ENCODE peak calls at places on chromosome 6, in five cellular contexts. Q, J, Y, K and T are unnamed samples.
A peak's percentile ranks its signal among the peaks of the same experiment; 100 is the strongest.

GRCh38 chr6:82878812-82879211 is 186.8 kb downstream of the UBE3D start:
- DNase-seq in Q (no peak), J (no peak), K (peak; percentile 76), Y (no peak), T (peak; percentile 28)

GRCh38 chr6:14612016-14612415 is 494.4 kb downstream of the CD83 start:
- DNase-seq in K (peak; percentile 79), Y (no peak), J (no peak), Q (no peak), T (no peak)

GRCh38 chr6:20652691-20653479 is 118.6 kb downstream of the CDKAL1 start:
- DNase-seq in J (no peak), Y (no peak), K (peak; percentile 43), Q (no peak), T (no peak)

GRCh38 chr6:82525775-82526515 is 162.3 kb downstream of the TPBG start:
- DNase-seq in J (no peak), K (no peak), Q (no peak), Y (no peak), T (no peak)

GRCh38 chr6:152635949-152636674 is 1.1 kb downstream of the SYNE1 start:
- DNase-seq in J (peak; percentile 4), K (peak; percentile 51), Q (no peak), Y (no peak), T (no peak)

GRCh38 chr6:26157150-26157837 is 70.1 kb downstream of the HFE start:
- DNase-seq in Q (no peak), J (no peak), K (peak; percentile 64), Y (no peak), T (no peak)

GRCh38 chr6:162273986-162274385 is 453.6 kb downstream of the PRKN start:
- DNase-seq in J (no peak), K (no peak), Y (no peak), Q (no peak), T (no peak)

GRCh38 chr6:43687437-43688347 is at the start of gene MRPS18A:
- DNase-seq in Q (no peak), K (peak; percentile 80), J (peak; percentile 78), Y (peak; percentile 87), T (no peak)

GRCh38 chr6:57222684-57223077 is 574 bp upstream of the RAB23 start:
- DNase-seq in J (no peak), K (no peak), Q (no peak), Y (no peak), T (no peak)

GRCh38 chr6:84403545-84403944 is 176.1 kb upstream of the CEP162 start:
- DNase-seq in Y (no peak), J (no peak), K (no peak), Q (no peak), T (no peak)

GRCh38 chr6:42417641-42418112 is 34.0 kb downstream of the TRERF1 start:
- DNase-seq in K (no peak), Q (no peak), Y (no peak), J (no peak), T (no peak)

GRCh38 chr6:84967389-84967788 is 203.0 kb upstream of the TBX18 start:
- DNase-seq in J (no peak), Y (peak; percentile 3), Q (no peak), K (peak; percentile 15), T (no peak)

GRCh38 chr6:170276369-170277057 is 14.4 kb downstream of the DLL1 start:
- DNase-seq in Y (no peak), J (no peak), K (no peak), Q (no peak), T (no peak)

GRCh38 chr6:12420626-12421025 is 130.5 kb downstream of the EDN1 start:
- DNase-seq in Y (no peak), Q (peak; percentile 36), J (no peak), K (peak; percentile 25), T (no peak)

GRCh38 chr6:98324406-98324930 is 509.9 kb upstream of the POU3F2 start:
- DNase-seq in K (no peak), Q (no peak), Y (no peak), J (no peak), T (no peak)

GRCh38 chr6:104409913-104410312 is 449.8 kb downstream of the HACE1 start:
- DNase-seq in Q (no peak), J (no peak), Y (no peak), K (no peak), T (peak; percentile 6)

GRCh38 chr6:28895131-28895812 is 28.5 kb downstream of the TRIM27 start:
- DNase-seq in K (peak; percentile 95), J (peak; percentile 93), Q (peak; percentile 75), Y (peak; percentile 92), T (peak; percentile 87)

DNA sequence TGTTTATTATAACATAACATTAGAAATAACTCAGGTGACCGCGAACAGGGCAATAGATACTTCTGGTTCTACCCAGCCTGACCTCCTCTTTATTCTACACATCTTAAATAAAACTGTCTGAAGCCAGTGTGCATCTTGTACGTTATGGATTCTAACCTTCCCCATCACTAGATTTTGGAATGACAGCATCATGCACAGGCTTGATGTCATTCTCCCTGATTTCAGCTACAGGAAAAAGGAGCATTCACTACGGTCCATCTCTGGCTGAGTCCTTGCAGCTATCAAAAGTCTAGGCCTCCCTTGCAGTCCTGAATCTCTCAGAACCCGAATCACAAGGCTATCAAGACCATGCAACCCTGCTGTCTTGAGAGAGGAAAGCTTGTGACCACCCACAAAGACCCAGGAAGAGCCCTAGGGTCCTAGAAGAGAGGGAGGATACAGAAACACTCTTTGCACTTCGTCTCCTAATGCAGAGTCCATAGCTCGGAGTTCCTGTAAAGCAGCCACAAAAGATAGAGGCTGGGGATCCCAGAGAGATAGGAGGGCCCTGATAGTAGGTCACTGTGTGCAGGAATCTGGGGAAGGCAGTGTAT is 845 bp downstream of the HLA-DPA1 start:
- DNase-seq in K (no peak), J (no peak), Y (no peak), Q (no peak), T (no peak)
- H3K4me3 ChIP-seq in K (no peak overlapping the region), J (no peak overlapping the region), Y (no peak overlapping the region), Q (no peak overlapping the region), T (no peak overlapping the region)

DNA sequence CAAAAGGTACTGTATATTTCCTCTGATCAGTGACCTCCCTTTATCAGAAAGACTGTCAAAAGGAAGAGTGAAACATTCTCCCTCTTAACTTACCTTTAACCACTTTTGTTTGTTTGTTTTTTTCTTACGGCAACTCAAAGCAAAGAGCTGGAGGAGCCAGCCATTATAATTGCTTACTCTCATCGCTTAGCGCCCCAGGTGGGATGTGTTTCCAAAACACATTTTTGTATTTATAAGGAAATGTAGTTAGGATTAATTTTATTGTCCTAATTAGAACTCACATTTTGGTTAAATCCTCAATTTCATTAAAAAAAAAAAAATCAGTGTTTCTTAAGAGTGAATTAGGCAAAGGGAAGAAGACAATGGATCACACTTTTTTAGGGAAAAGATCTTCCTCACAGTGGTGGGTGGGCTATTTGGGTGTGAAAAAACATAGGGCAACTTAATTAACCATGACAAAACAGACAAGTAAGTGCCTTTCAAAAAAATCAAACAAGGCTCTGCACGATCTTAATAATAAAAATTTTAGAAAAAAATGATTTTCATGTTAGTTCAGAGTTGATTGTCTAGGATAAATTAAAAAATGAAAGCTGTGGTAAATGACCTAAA is 1.2 kb upstream of the PHACTR2 start:
- DNase-seq in Q (no peak), K (no peak), J (no peak), Y (no peak), T (no peak)
- H3K4me3 ChIP-seq in Q (no peak overlapping the region), K (no peak overlapping the region), J (no peak overlapping the region), Y (no peak overlapping the region), T (no peak overlapping the region)

DNA sequence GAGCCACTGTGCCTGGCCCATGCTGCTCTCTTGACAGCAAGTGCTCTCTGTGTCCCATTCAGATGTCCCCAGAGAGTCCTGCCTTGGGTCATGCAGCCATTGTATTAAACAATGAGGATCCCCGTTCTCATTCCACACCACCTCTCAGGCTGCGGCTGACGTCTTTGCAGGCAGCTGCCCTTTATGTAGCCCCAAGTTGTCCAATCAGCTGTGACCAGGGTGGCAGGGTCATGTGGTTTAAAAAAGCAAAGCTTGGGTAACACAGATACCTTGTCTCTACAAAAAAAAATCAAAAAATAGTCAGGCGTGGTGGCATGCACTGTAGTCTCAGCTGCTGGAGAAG is 13.2 kb downstream of the GCNT2 start:
- DNase-seq in J (no peak), K (no peak), Q (no peak), Y (no peak), T (no peak)
- H3K4me3 ChIP-seq in J (no peak overlapping the region), K (no peak overlapping the region), Q (no peak overlapping the region), Y (no peak overlapping the region), T (no peak overlapping the region)

GRCh38 chr6:4017058-4017457 is 61.9 kb downstream of the FAM217A start:
- DNase-seq in Q (no peak), J (no peak), K (no peak), Y (no peak), T (no peak)
- H3K4me3 ChIP-seq in Q (peak overlapping the region; percentile 93), J (peak overlapping the region; percentile 62), K (peak overlapping the region; percentile 72), Y (peak overlapping the region; percentile 70), T (peak overlapping the region; percentile 77)